ENCODE peak calls at places on chromosomes 1 and 21, in five cellular contexts. K is aorta; S is CD8-positive, alpha-beta T cell; B is ovary; Z is fibroblast of lung. L is an unnamed sample. For H3K9me3, the result is how much of the 10 kb centered on the place peaks cover.

GRCh38 chr1:45530632-45531135 is 9.0 kb upstream of the PRDX1 start:
- DNase-seq in K (no peak), S (no peak), B (no peak), Z (no peak), L (no peak)

GRCh38 chr1:207789386-207789785 is 37.5 kb downstream of the CD46 start:
- DNase-seq in K (no peak), S (no peak), B (no peak), Z (no peak), L (no peak)

GRCh38 chr1:206631085-206631509 is 4.2 kb upstream of the DYRK3 start:
- DNase-seq in K (peak), S (no peak), B (peak), Z (peak), L (no peak)

GRCh38 chr1:37752583-37753471 is 12.1 kb downstream of the EPHA10 start:
- DNase-seq in K (no peak), S (no peak), B (no peak), Z (peak), L (no peak)

GRCh38 chr1:198641506-198641905 is 2.7 kb downstream of the PTPRC start:
- DNase-seq in K (no peak), S (no peak), B (no peak), Z (no peak), L (no peak)

GRCh38 chr1:46204406-46204742 is 1.2 kb downstream of the LURAP1 start:
- DNase-seq in K (peak), S (no peak), B (no peak), Z (no peak), L (no peak)

GRCh38 chr1:219310181-219310728 is 136.6 kb downstream of the LYPLAL1 start:
- DNase-seq in K (no peak), S (no peak), B (peak), Z (peak), L (no peak)

GRCh38 chr21:31041295-31042079 is 3.2 kb upstream of the KRTAP19-8 start:
- DNase-seq in K (no peak), S (no peak), B (no peak), Z (no peak), L (no peak)

GRCh38 chr21:36377391-36377842 is 7.8 kb upstream of the CHAF1B start:
- DNase-seq in K (no peak), S (no peak), B (no peak), Z (no peak), L (no peak)

GRCh38 chr1:167489581-167490340 is 28.6 kb downstream of the CD247 start:
- DNase-seq in K (no peak), S (peak), B (no peak), Z (no peak), L (peak)

GRCh38 chr1:109490029-109490933 is 3.6 kb upstream of the CYB561D1 start:
- DNase-seq in K (peak), S (peak), B (peak), Z (peak), L (peak)

GRCh38 chr1:12204140-12204539 is 25.7 kb upstream of the VPS13D start:
- DNase-seq in K (no peak), S (peak), B (no peak), Z (no peak), L (no peak)

GRCh38 chr1:246292571-246292970 is 214.5 kb downstream of the SMYD3 start:
- DNase-seq in K (no peak), S (no peak), B (no peak), Z (no peak), L (no peak)

GRCh38 chr1:58745086-58745485 is 38.8 kb downstream of the JUN start:
- DNase-seq in K (no peak), S (no peak), B (no peak), Z (peak), L (no peak)

GRCh38 chr1:184457500-184457899 is 70.7 kb downstream of the C1orf21 start:
- DNase-seq in K (no peak), S (no peak), B (no peak), Z (no peak), L (no peak)

GRCh38 chr1:221478050-221478949 is 263.6 kb downstream of the DUSP10 start:
- DNase-seq in K (peak), S (peak), B (peak), Z (peak), L (no peak)

GRCh38 chr21:17925000-17925610 is 105.9 kb upstream of the C21orf91 start:
- DNase-seq in K (no peak), S (peak), B (peak), Z (peak), L (peak)

GRCh38 chr1:22250724-22251123 is 107.8 kb upstream of the WNT4 start:
- DNase-seq in K (no peak), S (no peak), B (peak), Z (no peak), L (no peak)

GRCh38 chr1:58580186-58580585 is 3.1 kb upstream of the TACSTD2 start:
- DNase-seq in K (no peak), S (no peak), B (no peak), Z (no peak), L (no peak)

GRCh38 chr1:31689394-31689793 is 14.4 kb downstream of the COL16A1 start:
- DNase-seq in K (no peak), S (no peak), B (no peak), Z (no peak), L (no peak)

GRCh38 chr1:218867941-218868656 is 305.6 kb upstream of the LYPLAL1 start:
- DNase-seq in K (no peak), S (no peak), B (no peak), Z (peak), L (no peak)

GRCh38 chr1:30681782-30682181 is 41.6 kb downstream of the MATN1 start:
- DNase-seq in K (no peak), S (no peak), B (no peak), Z (no peak), L (no peak)

GRCh38 chr1:176692431-176692830 is 229.5 kb downstream of the PAPPA2 start:
- DNase-seq in K (no peak), S (no peak), B (no peak), Z (no peak), L (no peak)

GRCh38 chr1:150563340-150564038 is 14.3 kb downstream of the ADAMTSL4 start:
- DNase-seq in K (peak), S (peak), B (peak), Z (no peak), L (no peak)

GRCh38 chr1:205354259-205354904 is 2.3 kb downstream of the KLHDC8A start:
- DNase-seq in K (peak), S (peak), B (peak), Z (peak), L (peak)

GRCh38 chr1:14567056-14567455 is 31.4 kb upstream of the KAZN start:
- DNase-seq in K (no peak), S (no peak), B (no peak), Z (no peak), L (no peak)

GRCh38 chr21:44487831-44488230 is 32.5 kb downstream of the LRRC3 start:
- DNase-seq in K (no peak), S (peak), B (no peak), Z (no peak), L (no peak)

GRCh38 chr1:114585221-114585620 is 3.8 kb upstream of the BCAS2 start:
- DNase-seq in K (no peak), S (no peak), B (no peak), Z (peak), L (no peak)

GRCh38 chr1:174974711-174975111 is 25.0 kb upstream of the CACYBP start:
- DNase-seq in K (no peak), S (no peak), B (peak), Z (peak), L (no peak)

GRCh38 chr1:22295856-22296255 is 153.0 kb upstream of the WNT4 start:
- DNase-seq in K (no peak), S (no peak), B (no peak), Z (no peak), L (no peak)

GRCh38 chr1:4117196-4117595 is 217.1 kb upstream of the C1orf174 start:
- DNase-seq in K (no peak), S (no peak), B (no peak), Z (no peak), L (no peak)
- H3K9me3 ChIP-seq in K (under half), S (under half), B (under half), Z (under half), L (under half)

GRCh38 chr1:182608236-182608635 is 4.0 kb upstream of the RGS16 start:
- DNase-seq in K (no peak), S (no peak), B (no peak), Z (no peak), L (no peak)
- H3K9me3 ChIP-seq in K (under half), S (under half), B (under half), Z (under half), L (under half)

GRCh38 chr1:2825487-2826189 is 24.1 kb upstream of the TTC34 start:
- DNase-seq in K (peak), S (no peak), B (no peak), Z (no peak), L (no peak)

GRCh38 chr1:2824999-2825398 is 23.5 kb upstream of the TTC34 start:
- DNase-seq in K (peak), S (no peak), B (no peak), Z (no peak), L (no peak)

GRCh38 chr1:2828586-2829250 is 27.2 kb upstream of the TTC34 start:
- DNase-seq in K (peak), S (no peak), B (no peak), Z (no peak), L (no peak)

GRCh38 chr1:2826316-2826715 is 24.8 kb upstream of the TTC34 start:
- DNase-seq in K (peak), S (no peak), B (no peak), Z (no peak), L (no peak)

DNA sequence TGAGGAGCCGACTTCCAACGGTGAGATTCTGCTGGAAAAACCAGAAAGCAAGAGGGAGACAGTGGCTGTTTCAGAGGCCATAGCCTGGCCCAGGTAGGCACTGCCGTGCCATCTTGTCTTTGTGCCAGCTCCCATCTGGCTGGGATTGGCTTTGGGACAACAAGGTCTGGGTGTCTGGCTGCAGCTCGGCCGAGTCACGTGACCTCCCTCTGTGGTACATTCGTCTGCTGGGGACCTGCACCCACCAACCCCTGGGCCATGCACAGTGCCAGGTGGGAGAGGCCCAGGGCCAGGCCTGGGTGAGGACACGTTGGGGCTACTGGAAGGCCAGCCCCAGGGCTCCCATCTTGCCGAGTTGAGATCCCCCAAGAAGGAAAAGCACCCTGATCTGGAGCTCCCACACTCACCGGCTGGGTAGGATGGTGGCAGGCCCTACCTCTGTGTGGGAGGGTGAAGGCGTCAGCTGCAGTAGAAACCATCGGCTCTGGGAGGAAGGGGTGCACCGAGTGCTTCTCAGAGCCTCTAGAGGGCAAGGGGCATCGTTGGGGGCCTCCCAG is 25.3 kb upstream of the TTC34 start:
- DNase-seq in K (peak), S (no peak), B (no peak), Z (no peak), L (no peak)
- H3K9me3 ChIP-seq in K (under half), S (under half), B (under half), Z (under half), L (under half)

GRCh38 chr1:69077633-69078032 is 490.1 kb upstream of the LRRC7 start:
- DNase-seq in K (no peak), S (no peak), B (no peak), Z (no peak), L (no peak)

GRCh38 chr1:69081671-69082070 is 486.1 kb upstream of the LRRC7 start:
- DNase-seq in K (no peak), S (no peak), B (no peak), Z (no peak), L (no peak)

GRCh38 chr1:69077198-69077597 is 490.5 kb upstream of the LRRC7 start:
- DNase-seq in K (no peak), S (no peak), B (no peak), Z (no peak), L (no peak)

GRCh38 chr1:69086148-69086547 is 481.6 kb upstream of the LRRC7 start:
- DNase-seq in K (no peak), S (no peak), B (no peak), Z (no peak), L (no peak)

DNA sequence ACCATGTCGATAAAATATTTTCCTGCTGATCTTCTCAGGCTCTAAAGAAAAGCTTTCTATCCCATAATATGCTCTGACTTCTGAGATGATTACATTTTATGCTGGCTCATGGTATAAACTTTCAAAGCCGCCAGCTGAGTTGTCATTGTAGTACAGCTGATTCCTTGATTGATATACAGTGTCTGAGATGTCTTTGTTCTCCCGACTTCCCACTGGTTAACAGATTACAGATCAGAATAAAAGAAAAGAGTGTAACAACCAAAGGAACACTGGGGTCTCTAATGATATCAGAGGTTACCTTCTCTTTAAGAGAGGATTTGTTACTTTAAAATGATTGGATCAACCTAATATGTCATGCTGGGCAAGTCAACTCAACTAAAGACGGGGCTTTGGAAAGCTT is 485.4 kb upstream of the LRRC7 start:
- DNase-seq in K (no peak), S (no peak), B (no peak), Z (no peak), L (no peak)
- H3K9me3 ChIP-seq in K (under half), S (under half), B (under half), Z (under half), L (under half)

L was measured in T-helper 17 cell.